ENCODE peak calls at places on chromosomes 5 and 9, in eight cellular contexts. W is activated CD4-positive, alpha-beta T cell treated with anti-CD3 and anti-CD28 coated beads, Interleukin-2, amount 10 ng/mL, durations not matched to agents 24 days and 14 days; M is D721Med; L is WTC11; Y is islet precursor cell; K is stimulated activated CD8-positive, alpha-beta memory T cell treated with anti-CD3 and anti-CD28 coated beads, Interleukin-4, amount 100 ng/mL, for 1 hour; E is natural killer cell treated with Interleukin-12 subunit alpha and Interleukin-12 subunit beta and Interleukin-15 and Interleukin-18, amount 100 ng/mL, for 72 hours; H is BE2C. O is an unnamed sample.

GRCh38 chr5:181119105-181119504 is 11.9 kb downstream of the OR2V1 start:
- DNase-seq in W (no peak), M (no peak), L (no peak), Y (peak), K (no peak), E (no peak), H (no peak), O (no peak)

GRCh38 chr5:112996830-112997374 is 20.3 kb downstream of the DCP2 start:
- DNase-seq in W (no peak), M (no peak), L (no peak), Y (no peak), K (no peak), E (no peak), H (no peak), O (no peak)

GRCh38 chr5:79229357-79230174 is 6.4 kb upstream of the JMY start:
- DNase-seq in W (peak), M (no peak), L (no peak), Y (no peak), K (no peak), E (no peak), H (peak), O (no peak)

GRCh38 chr9:27154923-27155322 is 45.9 kb downstream of the TEK start:
- DNase-seq in W (no peak), M (no peak), L (no peak), Y (peak), K (no peak), E (no peak), H (no peak), O (no peak)

GRCh38 chr5:163809480-163809879 is 304.1 kb downstream of the MAT2B start:
- DNase-seq in W (no peak), M (no peak), L (no peak), Y (no peak), K (no peak), E (no peak), H (peak), O (no peak)

GRCh38 chr5:3033033-3033755 is 281.7 kb upstream of the IRX2 start:
- DNase-seq in W (no peak), M (no peak), L (no peak), Y (no peak), K (no peak), E (no peak), H (no peak), O (no peak)

GRCh38 chr5:134477462-134478245 is 47.8 kb upstream of the JADE2 start:
- DNase-seq in W (no peak), M (no peak), L (no peak), Y (peak), K (no peak), E (no peak), H (no peak), O (peak)

GRCh38 chr5:174520420-174521396 is 203.7 kb upstream of the MSX2 start:
- DNase-seq in W (no peak), M (no peak), L (peak), Y (peak), K (no peak), E (no peak), H (peak), O (no peak)

GRCh38 chr5:151454889-151455288 is 7.5 kb downstream of the SLC36A1 start:
- DNase-seq in W (no peak), M (no peak), L (no peak), Y (no peak), K (no peak), E (no peak), H (no peak), O (no peak)

GRCh38 chr5:170278611-170279500 is 18.7 kb downstream of the LCP2 start:
- DNase-seq in W (peak), M (no peak), L (peak), Y (peak), K (peak), E (peak), H (no peak), O (no peak)

O was measured in HT-29.